ENCODE peak calls at places on chromosomes 5 and 9, in nine cellular contexts. One of them, this sample, is unnamed.

GRCh38 chr9:135926402-135927194 is 19.3 kb upstream of the CAMSAP1 start:
- DNase-seq in fibroblast of the aortic adventitia: peak
- DNase-seq in nephron progenitor cell: no peak
- DNase-seq in astrocyte: peak
- DNase-seq in heart left ventricle: peak
- DNase-seq in GM10248: peak
- DNase-seq in GM13976: peak
- DNase-seq in AG04450: no peak
- DNase-seq in spleen: peak
- DNase-seq in this sample: no peak

GRCh38 chr5:109601736-109602135 is 88.0 kb upstream of the MAN2A1 start:
- DNase-seq in fibroblast of the aortic adventitia: no peak
- DNase-seq in nephron progenitor cell: peak
- DNase-seq in astrocyte: no peak
- DNase-seq in heart left ventricle: no peak
- DNase-seq in GM10248: no peak
- DNase-seq in GM13976: no peak
- DNase-seq in AG04450: no peak
- DNase-seq in spleen: no peak
- DNase-seq in this sample: no peak

GRCh38 chr5:41641621-41642020 is 131.2 kb upstream of the PLCXD3 start:
- DNase-seq in fibroblast of the aortic adventitia: peak
- DNase-seq in nephron progenitor cell: no peak
- DNase-seq in astrocyte: no peak
- DNase-seq in heart left ventricle: no peak
- DNase-seq in GM10248: no peak
- DNase-seq in GM13976: no peak
- DNase-seq in AG04450: no peak
- DNase-seq in spleen: no peak
- DNase-seq in this sample: no peak

GRCh38 chr9:93169444-93169843 is 14.5 kb upstream of the WNK2 start:
- DNase-seq in fibroblast of the aortic adventitia: no peak
- DNase-seq in nephron progenitor cell: no peak
- DNase-seq in astrocyte: no peak
- DNase-seq in heart left ventricle: no peak
- DNase-seq in GM10248: no peak
- DNase-seq in GM13976: no peak
- DNase-seq in AG04450: no peak
- DNase-seq in spleen: no peak
- DNase-seq in this sample: no peak

GRCh38 chr5:176770431-176770830 is 39.9 kb upstream of the UNC5A start:
- DNase-seq in fibroblast of the aortic adventitia: no peak
- DNase-seq in nephron progenitor cell: no peak
- DNase-seq in astrocyte: no peak
- DNase-seq in heart left ventricle: no peak
- DNase-seq in GM10248: no peak
- DNase-seq in GM13976: no peak
- DNase-seq in AG04450: no peak
- DNase-seq in spleen: peak
- DNase-seq in this sample: no peak

GRCh38 chr5:52922384-52922783 is 66.8 kb upstream of the ITGA2 start:
- DNase-seq in fibroblast of the aortic adventitia: peak
- DNase-seq in nephron progenitor cell: no peak
- DNase-seq in astrocyte: peak
- DNase-seq in heart left ventricle: no peak
- DNase-seq in GM10248: no peak
- DNase-seq in GM13976: no peak
- DNase-seq in AG04450: peak
- DNase-seq in spleen: no peak
- DNase-seq in this sample: no peak

GRCh38 chr9:116391306-116391900 is 237.8 kb downstream of the PAPPA start:
- DNase-seq in fibroblast of the aortic adventitia: peak
- DNase-seq in nephron progenitor cell: no peak
- DNase-seq in astrocyte: peak
- DNase-seq in heart left ventricle: no peak
- DNase-seq in GM10248: no peak
- DNase-seq in GM13976: no peak
- DNase-seq in AG04450: peak
- DNase-seq in spleen: no peak
- DNase-seq in this sample: no peak

GRCh38 chr5:141560725-141561483 is 57.9 kb downstream of the DIAPH1 start:
- DNase-seq in fibroblast of the aortic adventitia: peak
- DNase-seq in nephron progenitor cell: peak
- DNase-seq in astrocyte: peak
- DNase-seq in heart left ventricle: peak
- DNase-seq in GM10248: no peak
- DNase-seq in GM13976: no peak
- DNase-seq in AG04450: peak
- DNase-seq in spleen: no peak
- DNase-seq in this sample: no peak

GRCh38 chr5:149937610-149938009 is 7.0 kb downstream of the PDE6A start:
- DNase-seq in fibroblast of the aortic adventitia: no peak
- DNase-seq in nephron progenitor cell: no peak
- DNase-seq in astrocyte: no peak
- DNase-seq in heart left ventricle: no peak
- DNase-seq in GM10248: no peak
- DNase-seq in GM13976: no peak
- DNase-seq in AG04450: no peak
- DNase-seq in spleen: no peak
- DNase-seq in this sample: no peak

GRCh38 chr5:21154526-21154925 is 1166.5 kb upstream of the CDH18 start:
- DNase-seq in fibroblast of the aortic adventitia: no peak
- DNase-seq in nephron progenitor cell: no peak
- DNase-seq in astrocyte: peak
- DNase-seq in heart left ventricle: no peak
- DNase-seq in GM10248: no peak
- DNase-seq in GM13976: no peak
- DNase-seq in AG04450: no peak
- DNase-seq in spleen: no peak
- DNase-seq in this sample: no peak

GRCh38 chr9:36855443-36856315 is 178.4 kb downstream of the PAX5 start:
- DNase-seq in fibroblast of the aortic adventitia: no peak
- DNase-seq in nephron progenitor cell: peak
- DNase-seq in astrocyte: no peak
- DNase-seq in heart left ventricle: no peak
- DNase-seq in GM10248: peak
- DNase-seq in GM13976: peak
- DNase-seq in AG04450: no peak
- DNase-seq in spleen: no peak
- DNase-seq in this sample: no peak
- TF ChIP-seq CTCF in fibroblast of the aortic adventitia: peak
- TF ChIP-seq CTCF in nephron progenitor cell: peak
- TF ChIP-seq CTCF in astrocyte: no peak
- TF ChIP-seq CTCF in heart left ventricle: no peak
- TF ChIP-seq CTCF in GM10248: peak
- TF ChIP-seq CTCF in GM13976: peak
- TF ChIP-seq CTCF in AG04450: peak
- TF ChIP-seq CTCF in spleen: no peak
- TF ChIP-seq CTCF in this sample: no peak

DNA sequence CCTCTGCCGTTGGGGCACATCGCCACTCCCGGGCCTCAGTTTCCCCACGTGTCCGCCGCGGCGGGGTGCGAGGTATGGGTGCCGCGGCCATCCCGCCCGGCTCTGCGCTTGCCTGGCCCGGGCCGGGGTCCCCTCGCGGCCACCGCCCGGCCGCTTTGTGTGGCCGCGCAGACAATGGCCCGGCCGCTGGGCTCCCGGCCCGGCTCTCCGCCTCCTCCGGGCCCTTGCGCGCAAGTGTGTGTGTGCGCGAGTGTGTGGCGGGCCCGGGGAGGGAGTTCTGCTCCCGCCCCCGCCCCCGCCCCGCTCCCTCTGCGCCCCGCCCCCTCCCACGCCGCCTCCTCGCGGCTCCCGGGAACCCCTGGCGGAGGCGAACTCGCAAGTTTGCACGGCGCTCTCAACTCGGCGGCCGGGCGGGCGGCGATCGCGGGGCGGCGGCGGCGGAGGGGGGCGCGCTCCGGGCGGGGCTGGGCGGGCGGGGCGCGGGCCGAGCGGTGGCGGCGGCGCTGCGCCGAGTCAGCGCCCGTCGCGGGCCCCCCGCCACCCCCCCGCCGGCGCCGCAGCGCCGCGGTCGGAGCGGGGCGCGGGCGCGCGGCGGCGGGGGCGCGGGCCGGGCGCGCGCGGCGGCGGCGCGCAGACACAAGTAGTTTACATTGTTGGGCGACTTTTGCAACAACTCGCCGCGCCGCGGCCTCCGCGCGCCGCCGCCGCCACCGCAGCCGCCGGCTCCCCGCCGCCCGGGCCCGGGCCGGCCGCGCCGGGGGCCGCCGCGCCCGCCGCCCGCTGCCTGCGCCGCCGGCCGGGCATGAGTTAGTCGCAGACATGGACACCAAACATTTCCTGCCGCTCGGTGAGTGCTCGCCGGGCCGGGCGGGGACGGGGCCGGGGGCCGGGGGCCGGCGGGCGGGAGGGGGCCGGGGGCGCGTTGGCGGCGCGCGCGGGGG is at the start of gene RXRA:
- DNase-seq in fibroblast of the aortic adventitia: peak
- DNase-seq in nephron progenitor cell: peak
- DNase-seq in astrocyte: peak
- DNase-seq in heart left ventricle: peak
- DNase-seq in GM10248: peak
- DNase-seq in GM13976: peak
- DNase-seq in AG04450: peak
- DNase-seq in spleen: peak
- DNase-seq in this sample: peak
- TF ChIP-seq CTCF in fibroblast of the aortic adventitia: peak
- TF ChIP-seq CTCF in nephron progenitor cell: no peak
- TF ChIP-seq CTCF in astrocyte: no peak
- TF ChIP-seq CTCF in heart left ventricle: peak
- TF ChIP-seq CTCF in GM10248: peak
- TF ChIP-seq CTCF in GM13976: peak
- TF ChIP-seq CTCF in AG04450: peak
- TF ChIP-seq CTCF in spleen: no peak
- TF ChIP-seq CTCF in this sample: no peak

DNA sequence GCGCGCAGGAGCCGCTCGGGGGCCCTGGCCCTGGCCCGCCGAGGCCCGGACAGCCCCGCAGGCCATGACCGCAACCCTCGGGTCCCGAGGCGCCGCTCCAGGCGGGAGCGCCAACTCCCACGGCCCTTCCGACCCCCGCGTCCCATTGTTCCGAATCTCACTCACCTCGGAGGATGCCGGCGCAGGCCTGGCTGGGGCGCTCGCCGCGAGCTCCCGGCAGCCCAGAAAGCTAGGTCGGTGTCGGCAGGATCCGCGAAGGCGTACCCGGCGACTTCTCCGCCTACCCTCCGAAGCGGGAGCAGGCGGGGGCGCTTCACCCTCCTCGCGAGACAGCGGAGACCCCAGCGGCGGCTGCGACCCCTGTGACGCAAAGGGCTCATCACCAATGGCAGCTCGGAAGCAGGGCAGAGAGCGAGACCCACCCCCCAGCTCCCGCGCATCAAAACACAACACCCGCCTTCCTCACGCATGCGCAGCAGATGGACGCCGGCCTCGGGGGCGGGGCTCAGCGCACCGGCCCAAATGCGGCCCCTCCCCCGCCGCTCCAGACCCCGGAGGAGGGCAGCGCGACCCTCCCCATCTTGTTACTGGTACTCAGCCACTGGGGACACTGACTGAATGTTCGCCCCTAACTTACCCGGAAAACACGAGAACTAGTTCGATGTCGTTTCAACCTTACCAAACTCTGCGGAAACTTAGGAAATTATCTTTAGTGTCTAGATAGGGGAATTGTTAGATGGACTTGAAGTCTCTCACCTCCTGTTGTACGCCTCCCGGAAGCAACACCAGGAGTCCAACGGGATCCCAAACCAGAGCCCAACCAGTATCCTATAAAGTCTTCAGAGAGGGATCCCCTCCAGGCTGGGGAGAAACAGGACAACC is 1.3 kb upstream of the SMIM27 start:
- DNase-seq in fibroblast of the aortic adventitia: peak
- DNase-seq in nephron progenitor cell: peak
- DNase-seq in astrocyte: peak
- DNase-seq in heart left ventricle: peak
- DNase-seq in GM10248: peak
- DNase-seq in GM13976: peak
- DNase-seq in AG04450: peak
- DNase-seq in spleen: peak
- DNase-seq in this sample: peak
- TF ChIP-seq CTCF in fibroblast of the aortic adventitia: no peak
- TF ChIP-seq CTCF in nephron progenitor cell: no peak
- TF ChIP-seq CTCF in astrocyte: no peak
- TF ChIP-seq CTCF in heart left ventricle: peak
- TF ChIP-seq CTCF in GM10248: no peak
- TF ChIP-seq CTCF in GM13976: no peak
- TF ChIP-seq CTCF in AG04450: peak
- TF ChIP-seq CTCF in spleen: no peak
- TF ChIP-seq CTCF in this sample: no peak

GRCh38 chr5:87413116-87413645 is 451 bp upstream of the CCNH start:
- DNase-seq in fibroblast of the aortic adventitia: no peak
- DNase-seq in nephron progenitor cell: no peak
- DNase-seq in astrocyte: peak
- DNase-seq in heart left ventricle: no peak
- DNase-seq in GM10248: no peak
- DNase-seq in GM13976: no peak
- DNase-seq in AG04450: no peak
- DNase-seq in spleen: no peak
- DNase-seq in this sample: no peak
- TF ChIP-seq CTCF in fibroblast of the aortic adventitia: no peak
- TF ChIP-seq CTCF in nephron progenitor cell: no peak
- TF ChIP-seq CTCF in astrocyte: no peak
- TF ChIP-seq CTCF in heart left ventricle: no peak
- TF ChIP-seq CTCF in GM10248: no peak
- TF ChIP-seq CTCF in GM13976: no peak
- TF ChIP-seq CTCF in AG04450: no peak
- TF ChIP-seq CTCF in spleen: no peak
- TF ChIP-seq CTCF in this sample: no peak

GRCh38 chr9:8259028-8259427 is 459.4 kb upstream of the DMAC1 start:
- DNase-seq in fibroblast of the aortic adventitia: no peak
- DNase-seq in nephron progenitor cell: no peak
- DNase-seq in astrocyte: no peak
- DNase-seq in heart left ventricle: no peak
- DNase-seq in GM10248: no peak
- DNase-seq in GM13976: no peak
- DNase-seq in AG04450: no peak
- DNase-seq in spleen: no peak
- DNase-seq in this sample: no peak
- TF ChIP-seq CTCF in fibroblast of the aortic adventitia: no peak
- TF ChIP-seq CTCF in nephron progenitor cell: no peak
- TF ChIP-seq CTCF in astrocyte: no peak
- TF ChIP-seq CTCF in heart left ventricle: no peak
- TF ChIP-seq CTCF in GM10248: no peak
- TF ChIP-seq CTCF in GM13976: no peak
- TF ChIP-seq CTCF in AG04450: no peak
- TF ChIP-seq CTCF in spleen: no peak
- TF ChIP-seq CTCF in this sample: no peak

GRCh38 chr9:84716217-84716616 is 46.7 kb downstream of the NTRK2 start:
- DNase-seq in fibroblast of the aortic adventitia: no peak
- DNase-seq in nephron progenitor cell: no peak
- DNase-seq in astrocyte: no peak
- DNase-seq in heart left ventricle: no peak
- DNase-seq in GM10248: no peak
- DNase-seq in GM13976: no peak
- DNase-seq in AG04450: no peak
- DNase-seq in spleen: no peak
- DNase-seq in this sample: no peak
- TF ChIP-seq CTCF in fibroblast of the aortic adventitia: no peak
- TF ChIP-seq CTCF in nephron progenitor cell: no peak
- TF ChIP-seq CTCF in astrocyte: no peak
- TF ChIP-seq CTCF in heart left ventricle: no peak
- TF ChIP-seq CTCF in GM10248: no peak
- TF ChIP-seq CTCF in GM13976: no peak
- TF ChIP-seq CTCF in AG04450: no peak
- TF ChIP-seq CTCF in spleen: no peak
- TF ChIP-seq CTCF in this sample: no peak